ENCODE peak calls at places on chromosomes 4 and X, in ten cellular contexts. M is hepatocyte, G is NB4, X is epithelial cell of esophagus, H is fibroblast of the aortic adventitia, F is cardiac fibroblast, Y is transverse colon, A is PC-3, D is brain microvascular endothelial cell, E is HCT116. J is an unnamed sample.

GRCh38 chr4:58301384-58301783 is 1191.2 kb upstream of the IGFBP7 start:
- DNase-seq in M (peak), G (no peak), X (no peak), H (no peak), F (peak), Y (no peak), A (no peak), D (no peak), E (no peak), J (peak)

GRCh38 chr4:38055566-38055965 is 95.4 kb downstream of the PTTG2 start:
- DNase-seq in M (no peak), G (no peak), X (no peak), H (no peak), F (no peak), Y (no peak), A (no peak), D (no peak), E (no peak), J (no peak)

GRCh38 chrX:121781991-121782390 is 734.6 kb downstream of the GLUD2 start:
- DNase-seq in M (no peak), G (no peak), X (peak), H (no peak), F (no peak), Y (no peak), A (no peak), D (no peak), E (no peak), J (no peak)

GRCh38 chr4:24226667-24227066 is 336.8 kb upstream of the PPARGC1A start:
- DNase-seq in M (no peak), G (no peak), X (no peak), H (peak), F (peak), Y (no peak), A (no peak), D (no peak), E (no peak), J (no peak)

GRCh38 chrX:4762196-4762595 is 1048.7 kb upstream of the PRKX start:
- DNase-seq in M (no peak), G (no peak), X (no peak), H (no peak), F (no peak), Y (no peak), A (peak), D (no peak), E (no peak), J (no peak)

GRCh38 chrX:64662876-64663275 is 267.6 kb upstream of the MTMR8 start:
- DNase-seq in M (no peak), G (no peak), X (no peak), H (no peak), F (no peak), Y (no peak), A (no peak), D (no peak), E (no peak), J (no peak)

GRCh38 chr4:88690355-88690754 is 7.3 kb downstream of the NAP1L5 start:
- DNase-seq in M (no peak), G (peak), X (peak), H (peak), F (peak), Y (no peak), A (peak), D (peak), E (no peak), J (no peak)

GRCh38 chr4:93373893-93374860 is 454.4 kb upstream of the ATOH1 start:
- DNase-seq in M (no peak), G (no peak), X (no peak), H (no peak), F (no peak), Y (no peak), A (no peak), D (no peak), E (no peak), J (no peak)

GRCh38 chrX:49190783-49191032 is 4.5 kb upstream of the PRICKLE3 start:
- DNase-seq in M (no peak), G (no peak), X (no peak), H (no peak), F (no peak), Y (no peak), A (no peak), D (no peak), E (no peak), J (no peak)

GRCh38 chr4:16764622-16765021 is 133.8 kb downstream of the LDB2 start:
- DNase-seq in M (peak), G (peak), X (no peak), H (no peak), F (peak), Y (no peak), A (peak), D (no peak), E (no peak), J (no peak)
- TF ChIP-seq CTCF in M (peak), G (peak), X (peak), H (peak), F (peak), Y (no peak), A (peak), D (peak), E (peak), J (peak)

GRCh38 chr4:153346563-153346962 is 2.1 kb downstream of the MND1 start:
- DNase-seq in M (no peak), G (peak), X (no peak), H (peak), F (peak), Y (no peak), A (no peak), D (no peak), E (no peak), J (no peak)
- H3K4me3 ChIP-seq in M (no peak), G (peak), X (no peak), H (no peak), F (no peak), Y (no peak), A (peak), D (no peak), E (no peak), J (no peak)

GRCh38 chr4:21192367-21192766 is 492.1 kb downstream of the PACRGL start:
- DNase-seq in M (no peak), G (no peak), X (no peak), H (no peak), F (no peak), Y (no peak), A (no peak), D (no peak), E (no peak), J (no peak)
- TF ChIP-seq CTCF in M (no peak), G (no peak), X (no peak), H (peak), F (no peak), Y (no peak), A (peak), D (no peak), E (no peak), J (no peak)

DNA sequence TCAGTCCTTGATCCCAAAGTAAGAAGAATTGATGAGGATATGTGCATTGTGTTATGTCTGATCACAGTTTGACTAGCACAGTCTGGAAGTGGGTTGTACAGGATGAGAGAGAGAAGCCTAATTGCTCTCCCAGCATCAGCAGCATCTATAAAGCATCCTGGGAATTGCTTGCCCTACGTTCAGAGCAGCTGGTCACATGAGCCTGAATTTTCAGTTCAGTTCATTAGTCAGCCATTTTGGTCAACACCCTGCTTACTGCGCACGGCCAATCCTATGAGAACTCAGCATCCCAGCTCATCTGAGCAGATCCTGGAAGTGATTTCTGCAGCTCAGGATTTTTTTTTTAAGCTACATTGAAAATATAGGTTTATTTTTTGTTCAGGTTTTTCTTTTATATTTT is at the start of gene RUFY3:
- DNase-seq in M (peak), G (no peak), X (no peak), H (peak), F (peak), Y (no peak), A (no peak), D (peak), E (no peak), J (peak)
- H3K4me3 ChIP-seq in M (peak), G (no peak), X (no peak), H (peak), F (peak), Y (peak), A (no peak), D (peak), E (no peak), J (peak)

GRCh38 chr4:26077840-26078239 is 163.8 kb downstream of the SMIM20 start:
- DNase-seq in M (no peak), G (no peak), X (no peak), H (no peak), F (no peak), Y (no peak), A (no peak), D (no peak), E (no peak), J (no peak)
- TF ChIP-seq CTCF in M (no peak), G (no peak), X (no peak), H (no peak), F (no peak), Y (no peak), A (no peak), D (no peak), E (no peak), J (no peak)

GRCh38 chr4:139391731-139392130 is 62.2 kb upstream of the RAB33B start:
- DNase-seq in M (no peak), G (no peak), X (no peak), H (no peak), F (no peak), Y (no peak), A (no peak), D (no peak), E (no peak), J (no peak)
- H3K4me3 ChIP-seq in M (no peak), G (no peak), X (no peak), H (no peak), F (no peak), Y (no peak), A (no peak), D (no peak), E (no peak), J (no peak)

GRCh38 chr4:19304028-19304427 is 947.7 kb upstream of the SLIT2 start:
- DNase-seq in M (no peak), G (no peak), X (peak), H (no peak), F (no peak), Y (no peak), A (peak), D (no peak), E (no peak), J (no peak)

GRCh38 chr4:19309365-19309764 is 942.3 kb upstream of the SLIT2 start:
- DNase-seq in M (peak), G (peak), X (peak), H (peak), F (peak), Y (no peak), A (peak), D (peak), E (no peak), J (peak)
- TF ChIP-seq CTCF in M (peak), G (peak), X (peak), H (peak), F (peak), Y (no peak), A (peak), D (peak), E (peak), J (peak)

DNA sequence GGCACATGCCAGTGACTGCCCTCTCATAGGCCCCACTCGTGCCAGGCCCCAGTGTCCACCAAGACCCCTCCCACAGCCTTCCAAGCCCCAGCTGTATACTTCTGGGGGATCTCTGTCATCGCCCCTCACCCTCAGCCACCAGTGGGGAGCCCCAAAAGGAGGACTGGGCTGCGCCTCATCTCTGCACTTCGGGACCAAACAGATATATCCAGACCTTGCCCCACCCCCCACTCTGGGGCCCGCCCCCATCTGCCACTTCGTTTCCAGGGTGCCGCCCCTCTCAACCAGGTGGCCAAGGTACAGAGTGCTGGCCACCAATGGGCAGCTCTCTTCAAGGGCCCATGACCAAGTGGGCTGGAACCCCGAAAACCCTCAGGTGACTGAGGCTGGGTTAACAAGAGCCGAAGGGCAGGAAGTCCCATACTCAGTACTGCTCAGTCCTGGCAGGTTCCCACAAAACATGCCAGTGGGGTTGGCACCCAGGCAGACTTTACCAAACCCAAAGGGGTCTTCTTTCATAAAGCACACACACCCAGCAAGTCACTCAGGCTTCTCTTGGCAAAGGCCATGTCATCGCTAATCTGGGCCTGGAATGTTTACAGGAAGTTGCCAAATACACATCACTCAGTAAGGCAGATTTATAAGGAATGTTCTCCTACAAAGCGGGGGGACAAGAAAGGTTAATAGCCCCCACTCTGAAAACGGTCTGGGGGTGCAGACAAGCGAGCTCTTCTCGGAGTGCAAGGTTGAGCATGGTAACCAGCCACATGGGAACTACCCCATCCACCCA is 4.4 kb downstream of the ZFYVE28 start:
- DNase-seq in M (no peak), G (peak), X (peak), H (peak), F (peak), Y (peak), A (peak), D (no peak), E (no peak), J (no peak)
- H3K4me3 ChIP-seq in M (no peak), G (peak), X (no peak), H (no peak), F (no peak), Y (peak), A (peak), D (no peak), E (peak), J (no peak)

DNA sequence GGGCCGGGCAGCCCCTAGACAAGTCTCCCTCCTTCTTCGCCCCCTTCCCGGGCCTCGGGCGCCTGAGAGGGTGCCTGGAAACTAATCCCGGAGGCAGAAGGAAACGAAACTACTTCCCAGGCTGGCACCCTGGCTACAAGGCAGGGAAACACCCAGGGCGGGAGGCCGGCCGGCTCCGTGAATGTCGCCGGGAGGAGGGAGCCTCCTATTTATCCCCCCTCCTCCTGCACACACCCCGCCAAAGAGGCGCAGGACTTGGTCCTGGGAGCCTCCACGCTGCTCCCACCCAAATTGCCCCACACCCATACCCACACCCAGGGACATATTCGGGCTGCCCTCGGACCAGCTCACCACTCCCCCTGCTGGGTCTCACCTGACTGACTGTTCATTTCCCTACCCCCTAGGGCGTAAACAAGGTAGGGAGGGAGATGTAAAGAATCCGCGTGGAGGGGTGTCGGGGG is at the start of gene BTC:
- DNase-seq in M (peak), G (no peak), X (peak), H (peak), F (peak), Y (peak), A (peak), D (no peak), E (peak), J (peak)
- TF ChIP-seq CTCF in M (peak), G (no peak), X (peak), H (peak), F (peak), Y (peak), A (peak), D (peak), E (peak), J (peak)